ENCODE peak calls at places on chromosomes 11 and 22, in five cellular contexts. C is GM12878, W is H1, U is HepG2, R is K562. S is an unnamed sample.

GRCh38 chr11:134530826-134531225 is 118.8 kb upstream of the B3GAT1 start:
- DNase-seq in C (no peak), R (no peak), W (no peak), U (no peak), S (no peak)

GRCh38 chr11:16013649-16014275 is 342.6 kb downstream of the SOX6 start:
- DNase-seq in C (no peak), W (no peak), U (no peak), R (no peak), S (no peak)

GRCh38 chr11:94171693-94172440 is 43.2 kb downstream of the PANX1 start:
- DNase-seq in R (peak), C (no peak), W (peak), U (peak), S (peak)

GRCh38 chr11:120220747-120221037 is 9.9 kb downstream of the OAF start:
- DNase-seq in U (no peak), C (no peak), R (no peak), W (no peak), S (no peak)

GRCh38 chr11:111737877-111738205 is 28.3 kb downstream of the PPP2R1B start:
- DNase-seq in W (no peak), U (no peak), R (no peak), C (no peak), S (no peak)

GRCh38 chr22:35150163-35151107 is 84.5 kb downstream of the ISX start:
- DNase-seq in U (peak), C (no peak), R (peak), W (peak), S (peak)

GRCh38 chr22:49632199-49633009 is 195.3 kb downstream of the BRD1 start:
- DNase-seq in C (no peak), W (peak), U (peak), R (no peak), S (peak)

GRCh38 chr11:64138413-64138812 is 27.5 kb downstream of the MACROD1 start:
- DNase-seq in W (no peak), C (no peak), R (no peak), U (no peak), S (no peak)

GRCh38 chr22:47835726-47836125 is 1073.3 kb downstream of the TBC1D22A start:
- DNase-seq in C (no peak), R (no peak), U (peak), W (no peak), S (no peak)

DNA sequence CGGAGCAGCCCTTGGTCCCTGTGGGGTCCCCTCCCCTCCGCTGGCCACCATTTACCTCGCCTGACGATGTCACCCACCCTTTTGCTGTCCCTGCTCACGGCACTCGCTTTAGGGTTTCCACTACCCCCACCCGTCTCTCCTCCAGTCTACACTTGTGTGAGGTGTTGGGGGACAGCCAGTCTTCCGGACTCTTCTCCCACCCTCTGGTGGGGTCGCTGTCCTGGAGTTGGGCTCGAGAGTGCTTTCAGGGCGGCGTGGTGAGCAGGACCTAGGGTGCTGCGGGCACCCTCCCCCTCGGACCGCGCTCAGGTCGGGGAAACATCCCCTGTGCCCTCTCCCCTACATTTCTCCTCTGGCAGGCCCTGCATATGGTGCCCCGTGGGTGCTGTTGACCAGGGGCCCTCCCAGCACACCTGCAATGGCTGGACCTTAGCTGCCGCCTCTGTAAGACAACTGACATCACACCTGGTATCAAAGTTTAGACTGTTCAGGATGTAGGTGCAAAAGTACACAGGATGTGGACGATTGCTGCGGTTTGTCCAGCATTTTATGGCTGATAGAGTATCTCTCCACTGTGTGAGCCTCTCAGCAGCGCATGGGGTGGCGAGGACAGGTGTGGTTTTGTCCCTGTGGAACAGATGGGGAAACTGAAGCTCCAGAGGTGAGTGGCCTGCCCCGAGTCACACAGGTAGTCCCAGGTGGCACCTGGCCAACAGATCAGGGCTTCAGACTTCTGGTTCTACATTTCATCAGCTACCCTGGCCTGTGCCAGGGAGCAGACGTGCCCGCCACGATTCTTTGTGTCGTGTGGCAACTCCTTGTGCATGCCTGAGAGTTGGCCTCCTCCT is 1.1 kb downstream of the GRK2 start:
- DNase-seq in U (peak), R (peak), C (no peak), W (no peak), S (no peak)
- TF ChIP-seq CTCF in U (peak), R (no peak), C (no peak), W (no peak), S (no peak)

GRCh38 chr11:6251990-6252473 is 7.6 kb upstream of the CCKBR start:
- DNase-seq in C (no peak), W (no peak), U (no peak), R (peak), S (no peak)

GRCh38 chr11:6248248-6248647 is 9.4 kb downstream of the CNGA4 start:
- DNase-seq in U (no peak), C (no peak), R (no peak), W (no peak), S (no peak)

GRCh38 chr11:6251120-6251733 is 8.4 kb upstream of the CCKBR start:
- DNase-seq in U (peak), R (peak), C (no peak), W (peak), S (peak)

GRCh38 chr11:6253196-6253595 is 6.4 kb upstream of the CCKBR start:
- DNase-seq in U (no peak), C (no peak), W (no peak), R (no peak), S (no peak)

GRCh38 chr11:6249822-6250555 is 9.6 kb upstream of the CCKBR start:
- DNase-seq in W (no peak), U (no peak), C (no peak), R (peak), S (no peak)
- TF ChIP-seq ATF2 in W (no peak), U (no peak), C (no peak), R (no peak), S (no peak)

DNA sequence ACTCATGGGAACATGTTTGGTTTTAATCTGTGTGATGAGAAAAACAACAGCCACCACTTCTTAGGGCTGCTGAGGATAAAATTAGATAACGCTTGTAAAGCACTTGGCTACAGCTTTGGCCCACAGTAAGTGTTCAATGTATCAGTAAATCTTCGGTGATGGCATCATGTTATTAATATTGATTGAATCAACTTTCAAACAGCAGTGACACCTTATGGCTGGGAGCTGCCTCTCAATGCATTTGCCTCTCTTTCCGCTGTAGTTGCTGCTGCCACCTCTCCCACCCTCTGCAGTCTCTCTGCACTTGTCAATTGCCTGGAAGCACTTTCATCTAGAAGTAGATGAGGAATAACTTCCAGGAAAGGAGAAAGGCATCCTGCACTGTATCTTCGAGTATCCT is 491.1 kb downstream of the OPCML start:
- DNase-seq in U (no peak), C (no peak), R (no peak), W (no peak), S (no peak)
- TF ChIP-seq CTCF in U (no peak), C (no peak), R (no peak), W (no peak), S (no peak)

GRCh38 chr11:132202621-132203020 is 832.2 kb downstream of the NTM start:
- DNase-seq in C (no peak), R (no peak), U (no peak), W (no peak), S (no peak)

GRCh38 chr11:132205496-132205895 is 835.1 kb downstream of the NTM start:
- DNase-seq in C (no peak), R (no peak), U (no peak), W (no peak), S (no peak)

GRCh38 chr11:132205006-132205405 is 834.6 kb downstream of the NTM start:
- DNase-seq in W (no peak), U (no peak), R (no peak), C (no peak), S (no peak)

GRCh38 chr11:132196928-132197327 is 826.5 kb downstream of the NTM start:
- DNase-seq in C (no peak), U (no peak), R (no peak), W (no peak), S (no peak)

GRCh38 chr11:132200303-132200936 is 830.0 kb downstream of the NTM start:
- DNase-seq in C (no peak), W (no peak), R (no peak), U (no peak), S (no peak)
- TF ChIP-seq ATF2 in C (no peak), W (no peak), R (no peak), U (no peak), S (no peak)